ENCODE peak calls at places on chromosomes 13 and 19, in four cellular contexts. Z is effector memory CD4-positive, alpha-beta T cell; T is trophoblast cell; H is left ventricle myocardium inferior. A is an unnamed sample.

GRCh38 chr13:19601749-19602725 is 31.4 kb upstream of the MPHOSPH8 start:
- DNase-seq in Z (no peak), H (peak; percentile 38), T (no peak), A (peak; percentile 17)

GRCh38 chr19:17865364-17866311 is 5.9 kb downstream of the RPL18A start:
- DNase-seq in H (no peak), Z (no peak), T (no peak), A (no peak)

GRCh38 chr13:40187836-40188591 is 478.4 kb downstream of the FOXO1 start:
- DNase-seq in T (no peak), H (no peak), Z (peak; percentile 41), A (no peak)

GRCh38 chr13:42992585-42993122 is 613 bp upstream of the EPSTI1 start:
- DNase-seq in H (no peak), T (peak; percentile 39), Z (no peak), A (no peak)

GRCh38 chr13:106587787-106588186 is 19.9 kb upstream of the ARGLU1 start:
- DNase-seq in Z (no peak), H (no peak), T (no peak), A (no peak)

GRCh38 chr13:34357435-34358232 is 539.7 kb downstream of the RFC3 start:
- DNase-seq in Z (no peak), H (no peak), T (no peak), A (no peak)

GRCh38 chr19:12166596-12166995 is 3.7 kb downstream of the ZNF136 start:
- DNase-seq in H (no peak), T (no peak), Z (no peak), A (no peak)

GRCh38 chr13:44904982-44905381 is 84.3 kb downstream of the NUFIP1 start:
- DNase-seq in H (peak; percentile 40), T (no peak), Z (no peak), A (peak; percentile 68)

GRCh38 chr13:45768668-45769067 is 66.5 kb downstream of the CBY2 start:
- DNase-seq in Z (no peak), T (no peak), H (no peak), A (no peak)

GRCh38 chr19:4456843-4457653 is 546 bp downstream of the UBXN6 start:
- DNase-seq in Z (no peak), T (no peak), H (peak; percentile 51), A (peak; percentile 66)

GRCh38 chr13:46182491-46182877 is 507 bp upstream of the LCP1 start:
- DNase-seq in Z (no peak), T (no peak), H (no peak), A (no peak)

GRCh38 chr13:96811049-96811448 is 183.2 kb downstream of the OXGR1 start:
- DNase-seq in Z (no peak), T (no peak), H (no peak), A (no peak)

GRCh38 chr13:29511439-29511814 is 84.1 kb downstream of the SLC7A1 start:
- DNase-seq in H (no peak), T (no peak), Z (no peak), A (no peak)

GRCh38 chr19:57437931-57438330 is 2.8 kb downstream of the ZNF749 start:
- DNase-seq in H (no peak), Z (no peak), T (no peak), A (no peak)

GRCh38 chr19:32748497-32748896 is 28.9 kb downstream of the TDRD12 start:
- DNase-seq in Z (no peak), T (no peak), H (no peak), A (no peak)

GRCh38 chr19:35882074-35882832 is 13.9 kb downstream of the APLP1 start:
- DNase-seq in H (no peak), T (peak; percentile 33), Z (no peak), A (no peak)

GRCh38 chr13:113836917-113837553 is 26.8 kb downstream of the GAS6 start:
- DNase-seq in T (no peak), Z (no peak), H (peak; percentile 76), A (peak; percentile 58)

GRCh38 chr13:113777311-113778260 is 18.6 kb downstream of the TMEM255B start:
- DNase-seq in T (no peak), Z (no peak), H (no peak), A (no peak)

GRCh38 chr19:42422576-42423461 is 4.4 kb downstream of the LIPE start:
- DNase-seq in T (no peak), Z (peak; percentile 45), H (no peak), A (no peak)

GRCh38 chr19:48900477-48901452 is 653 bp downstream of the NUCB1 start:
- DNase-seq in T (no peak), H (no peak), Z (no peak), A (no peak)

GRCh38 chr19:48858984-48859710 is 9.3 kb downstream of the PLEKHA4 start:
- DNase-seq in H (peak; percentile 40), Z (peak; percentile 68), T (peak; percentile 65), A (peak; percentile 71)

GRCh38 chr19:45569619-45570421 is 14.8 kb downstream of the OPA3 start:
- DNase-seq in T (peak; percentile 50), H (peak; percentile 62), Z (no peak), A (peak; percentile 63)

GRCh38 chr19:35349614-35350521 is 2.2 kb downstream of the FFAR1 start:
- DNase-seq in T (no peak), H (no peak), Z (no peak), A (no peak)

GRCh38 chr13:111323549-111323948 is 3.1 kb downstream of the TEX29 start:
- DNase-seq in Z (no peak), H (no peak), T (no peak), A (no peak)

GRCh38 chr19:51799998-51800848 is 5.3 kb downstream of the FPR3 start:
- DNase-seq in Z (no peak), H (peak; percentile 87), T (no peak), A (no peak)

GRCh38 chr19:33196446-33197193 is 2.5 kb downstream of the LRP3 start:
- DNase-seq in Z (no peak), T (no peak), H (no peak), A (no peak)

GRCh38 chr13:110553417-110553816 is 8.1 kb downstream of the RAB20 start:
- DNase-seq in T (no peak), Z (no peak), H (no peak), A (no peak)

GRCh38 chr13:79775830-79776229 is 294.9 kb downstream of the NDFIP2 start:
- DNase-seq in Z (no peak), H (no peak), T (peak; percentile 32), A (no peak)

GRCh38 chr13:27919934-27920676 is at the start of gene PDX1:
- DNase-seq in T (no peak), H (peak; percentile 27), Z (no peak), A (no peak)

GRCh38 chr13:23631676-23632622 is 61.7 kb downstream of the TNFRSF19 start:
- DNase-seq in H (no peak), T (no peak), Z (no peak), A (no peak)
- H3K4me3 ChIP-seq in H (no peak overlapping the region), T (no peak overlapping the region), Z (no peak overlapping the region), A (no peak overlapping the region)

DNA sequence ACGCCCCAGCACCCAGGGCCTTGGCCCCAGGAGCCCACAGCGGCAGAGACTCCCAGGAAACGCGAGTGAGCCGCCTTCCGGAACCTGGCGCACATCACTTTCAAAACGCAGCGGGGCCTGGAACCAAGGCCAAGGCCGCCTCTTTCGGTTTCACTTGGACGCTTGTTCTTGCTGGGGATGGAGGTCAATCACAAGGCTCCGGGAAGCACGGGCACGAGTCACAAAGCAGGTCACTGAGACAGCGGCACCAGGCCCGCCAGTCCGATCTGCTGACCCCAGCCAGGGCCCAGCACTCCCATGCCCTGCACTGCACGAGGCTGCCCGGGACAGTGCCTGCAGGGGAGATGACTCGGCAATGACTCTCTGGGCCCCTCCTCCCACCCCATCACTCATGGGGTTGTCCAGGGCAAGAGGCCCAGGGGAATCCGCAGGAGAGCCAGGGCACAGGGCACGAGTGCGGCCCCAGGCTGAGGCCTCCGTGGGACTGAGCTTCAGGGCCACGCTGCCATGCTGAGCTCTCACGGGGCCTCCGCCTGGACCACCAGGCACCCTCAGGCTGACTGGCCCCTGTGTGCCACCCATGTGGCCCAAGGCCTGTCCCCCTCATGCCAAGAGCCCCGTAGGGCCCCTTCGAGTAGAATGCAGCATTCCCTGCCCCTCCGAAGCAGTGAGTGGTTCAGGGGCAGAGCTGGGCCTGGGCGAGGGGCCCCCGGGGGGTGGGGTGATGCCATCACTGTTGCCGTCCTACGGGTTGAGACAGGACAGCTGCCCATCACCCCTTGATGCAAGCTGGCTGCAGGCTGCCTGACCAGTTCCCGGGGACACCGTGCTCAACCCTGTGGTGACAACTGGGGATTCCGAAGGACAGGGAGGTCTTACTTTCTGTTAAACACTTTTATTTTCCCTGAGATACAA is 4.9 kb downstream of the SBNO2 start:
- DNase-seq in H (no peak), Z (no peak), T (peak; percentile 62), A (peak; percentile 75)
- H3K4me3 ChIP-seq in H (no peak overlapping the region), Z (no peak overlapping the region), T (no peak overlapping the region), A (peak overlapping the region; percentile 38)

DNA sequence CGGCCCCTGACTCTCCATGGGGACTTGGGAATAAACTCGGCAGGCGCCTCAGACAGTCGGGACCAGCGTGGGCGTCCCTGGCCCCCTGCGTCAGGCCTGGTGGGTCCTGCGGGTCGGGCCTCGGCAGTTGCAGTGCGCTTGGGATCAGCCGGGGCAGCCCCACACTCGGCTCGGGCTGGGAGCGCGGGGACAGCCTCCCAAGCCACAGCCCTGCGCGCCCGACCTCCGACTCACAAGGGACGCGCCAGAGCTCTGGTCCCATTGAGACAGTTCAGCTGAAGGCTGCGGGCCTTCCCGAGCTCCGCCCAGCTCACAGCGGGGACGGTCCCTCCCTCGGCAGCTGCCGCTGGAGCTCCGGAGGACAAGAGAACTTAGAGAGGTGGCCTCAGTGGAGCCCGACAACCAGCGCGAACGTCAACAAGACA is 45.7 kb upstream of the ZNF730 start:
- DNase-seq in H (peak; percentile 31), Z (no peak), T (peak; percentile 63), A (no peak)
- H3K4me3 ChIP-seq in H (peak overlapping the region; percentile 64), Z (no peak overlapping the region), T (no peak overlapping the region), A (peak overlapping the region; percentile 44)

GRCh38 chr19:1384478-1385110 is 887 bp downstream of the NDUFS7 start:
- DNase-seq in Z (no peak), H (no peak), T (no peak), A (no peak)

GRCh38 chr19:1382250-1382649 is 1.5 kb upstream of the NDUFS7 start:
- DNase-seq in H (no peak), T (no peak), Z (no peak), A (no peak)

GRCh38 chr19:1383311-1384084 is at the start of gene NDUFS7:
- DNase-seq in T (peak; percentile 80), Z (peak; percentile 89), H (peak; percentile 89), A (peak; percentile 95)

GRCh38 chr19:1384085-1384462 is 367 bp downstream of the NDUFS7 start:
- DNase-seq in Z (no peak), H (no peak), T (no peak), A (no peak)

DNA sequence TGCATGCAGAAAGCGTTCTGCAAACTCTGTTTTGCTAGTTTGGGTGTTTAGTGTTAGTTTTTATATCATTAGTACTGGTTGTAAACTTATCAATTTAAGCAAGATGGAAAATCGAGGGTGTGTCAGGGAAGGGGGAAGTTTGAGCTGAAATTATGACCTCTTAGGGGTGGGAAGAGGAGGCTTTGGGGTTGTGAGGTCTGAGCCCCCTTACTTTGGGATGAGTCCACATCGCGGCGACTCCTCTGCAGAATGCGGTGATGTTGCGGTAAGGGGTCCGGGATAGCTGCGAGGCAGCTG is 745 bp upstream of the NDUFS7 start:
- DNase-seq in H (no peak), Z (no peak), T (no peak), A (no peak)
- H3K4me3 ChIP-seq in H (peak overlapping the region; percentile 87), Z (peak overlapping the region; percentile 94), T (no peak overlapping the region), A (no peak overlapping the region)

GRCh38 chr13:24217601-24218281 is 57.2 kb downstream of the SPATA13 start:
- DNase-seq in Z (no peak), H (no peak), T (no peak), A (no peak)
- H3K4me3 ChIP-seq in Z (no peak overlapping the region), H (no peak overlapping the region), T (no peak overlapping the region), A (no peak overlapping the region)

GRCh38 chr13:52600666-52601065 is 41.6 kb upstream of the HNRNPA1L2 start:
- DNase-seq in Z (no peak), H (no peak), T (no peak), A (no peak)
- H3K4me3 ChIP-seq in Z (no peak overlapping the region), H (peak overlapping the region; percentile 83), T (no peak overlapping the region), A (peak overlapping the region; percentile 75)

A was measured in psoas muscle.